ENCODE peak calls at places on chromosomes 16 and 17, in five cellular contexts. One of them, this sample, is unnamed.

GRCh38 chr17:77700165-77700881 is 258.2 kb upstream of the TNRC6C start:
- DNase-seq in lower leg skin: no peak
- DNase-seq in CD4-positive, alpha-beta T cell: no peak
- DNase-seq in fibroblast of lung: no peak
- DNase-seq in AG10803: no peak
- DNase-seq in this sample: peak; percentile 30

GRCh38 chr16:51648521-51648920 is 497.5 kb upstream of the SALL1 start:
- DNase-seq in lower leg skin: no peak
- DNase-seq in CD4-positive, alpha-beta T cell: no peak
- DNase-seq in fibroblast of lung: no peak
- DNase-seq in AG10803: peak; percentile 82
- DNase-seq in this sample: no peak

GRCh38 chr17:15247891-15248529 is 17.1 kb downstream of the PMP22 start:
- DNase-seq in lower leg skin: no peak
- DNase-seq in CD4-positive, alpha-beta T cell: no peak
- DNase-seq in fibroblast of lung: no peak
- DNase-seq in AG10803: peak; percentile 17
- DNase-seq in this sample: no peak

GRCh38 chr17:1628856-1629646 is 417 bp upstream of the SLC43A2 start:
- DNase-seq in lower leg skin: peak; percentile 94
- DNase-seq in CD4-positive, alpha-beta T cell: peak; percentile 87
- DNase-seq in fibroblast of lung: peak; percentile 90
- DNase-seq in AG10803: peak; percentile 93
- DNase-seq in this sample: peak; percentile 81

GRCh38 chr17:16444258-16444886 is 29.0 kb downstream of the TRPV2 start:
- DNase-seq in lower leg skin: no peak
- DNase-seq in CD4-positive, alpha-beta T cell: no peak
- DNase-seq in fibroblast of lung: no peak
- DNase-seq in AG10803: no peak
- DNase-seq in this sample: no peak

GRCh38 chr16:65601781-65602180 is 479.9 kb upstream of the CDH11 start:
- DNase-seq in lower leg skin: no peak
- DNase-seq in CD4-positive, alpha-beta T cell: no peak
- DNase-seq in fibroblast of lung: no peak
- DNase-seq in AG10803: peak; percentile 83
- DNase-seq in this sample: no peak

GRCh38 chr16:73176577-73177013 is 128.7 kb upstream of the ZFHX3 start:
- DNase-seq in lower leg skin: no peak
- DNase-seq in CD4-positive, alpha-beta T cell: no peak
- DNase-seq in fibroblast of lung: peak; percentile 96
- DNase-seq in AG10803: peak; percentile 95
- DNase-seq in this sample: no peak

GRCh38 chr16:64276646-64277045 is 845.2 kb downstream of the CDH11 start:
- DNase-seq in lower leg skin: no peak
- DNase-seq in CD4-positive, alpha-beta T cell: no peak
- DNase-seq in fibroblast of lung: no peak
- DNase-seq in AG10803: peak; percentile 9
- DNase-seq in this sample: no peak

GRCh38 chr16:49596699-49597291 is 223.2 kb downstream of the C16orf78 start:
- DNase-seq in lower leg skin: no peak
- DNase-seq in CD4-positive, alpha-beta T cell: no peak
- DNase-seq in fibroblast of lung: no peak
- DNase-seq in AG10803: no peak
- DNase-seq in this sample: peak; percentile 36

GRCh38 chr17:75750661-75751423 is 14.2 kb downstream of the GALK1 start:
- DNase-seq in lower leg skin: no peak
- DNase-seq in CD4-positive, alpha-beta T cell: no peak
- DNase-seq in fibroblast of lung: no peak
- DNase-seq in AG10803: no peak
- DNase-seq in this sample: no peak

GRCh38 chr17:76585649-76586593 is at the start of gene ST6GALNAC2:
- DNase-seq in lower leg skin: no peak
- DNase-seq in CD4-positive, alpha-beta T cell: peak; percentile 11
- DNase-seq in fibroblast of lung: peak; percentile 41
- DNase-seq in AG10803: peak; percentile 29
- DNase-seq in this sample: peak; percentile 54

GRCh38 chr17:58305626-58306025 is 23.0 kb downstream of the TSPOAP1 start:
- DNase-seq in lower leg skin: no peak
- DNase-seq in CD4-positive, alpha-beta T cell: no peak
- DNase-seq in fibroblast of lung: no peak
- DNase-seq in AG10803: no peak
- DNase-seq in this sample: no peak

GRCh38 chr16:27407158-27407557 is 5.2 kb downstream of the IL21R start:
- DNase-seq in lower leg skin: no peak
- DNase-seq in CD4-positive, alpha-beta T cell: no peak
- DNase-seq in fibroblast of lung: no peak
- DNase-seq in AG10803: no peak
- DNase-seq in this sample: no peak
- TF ChIP-seq CTCF in lower leg skin: no peak
- TF ChIP-seq CTCF in CD4-positive, alpha-beta T cell: no peak
- TF ChIP-seq CTCF in fibroblast of lung: no peak
- TF ChIP-seq CTCF in AG10803: no peak
- TF ChIP-seq CTCF in this sample: no peak

GRCh38 chr16:56869513-56870270 is 4.7 kb downstream of the SLC12A3 start:
- DNase-seq in lower leg skin: no peak
- DNase-seq in CD4-positive, alpha-beta T cell: no peak
- DNase-seq in fibroblast of lung: no peak
- DNase-seq in AG10803: no peak
- DNase-seq in this sample: no peak
- TF ChIP-seq CTCF in lower leg skin: no peak
- TF ChIP-seq CTCF in CD4-positive, alpha-beta T cell: no peak
- TF ChIP-seq CTCF in fibroblast of lung: no peak
- TF ChIP-seq CTCF in AG10803: peak; percentile 14
- TF ChIP-seq CTCF in this sample: no peak

DNA sequence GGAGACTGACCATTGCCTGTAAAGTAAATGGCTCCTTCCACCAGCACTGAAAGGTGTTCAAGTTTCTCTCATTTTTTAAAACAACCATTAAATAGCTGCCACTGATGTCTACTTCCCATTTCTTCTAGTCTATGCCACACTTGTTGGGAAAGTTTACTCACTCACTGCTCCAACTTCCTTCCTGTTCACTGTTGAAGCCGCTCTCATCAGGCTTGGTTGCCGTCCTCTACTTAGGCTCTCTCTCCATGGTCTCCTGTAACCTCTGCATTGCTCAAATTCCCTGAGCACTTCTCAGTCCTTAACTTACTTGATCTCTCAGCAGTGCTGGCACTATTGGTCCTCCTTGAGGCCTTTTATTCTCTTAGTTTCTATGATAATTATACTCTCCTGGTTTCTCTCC is 32.4 kb downstream of the SNX11 start:
- DNase-seq in lower leg skin: no peak
- DNase-seq in CD4-positive, alpha-beta T cell: no peak
- DNase-seq in fibroblast of lung: no peak
- DNase-seq in AG10803: no peak
- DNase-seq in this sample: no peak
- TF ChIP-seq CTCF in lower leg skin: no peak
- TF ChIP-seq CTCF in CD4-positive, alpha-beta T cell: no peak
- TF ChIP-seq CTCF in fibroblast of lung: no peak
- TF ChIP-seq CTCF in AG10803: no peak
- TF ChIP-seq CTCF in this sample: no peak

GRCh38 chr16:1453316-1453715 is 9.0 kb upstream of the CCDC154 start:
- DNase-seq in lower leg skin: no peak
- DNase-seq in CD4-positive, alpha-beta T cell: no peak
- DNase-seq in fibroblast of lung: no peak
- DNase-seq in AG10803: no peak
- DNase-seq in this sample: no peak
- TF ChIP-seq CTCF in lower leg skin: no peak
- TF ChIP-seq CTCF in CD4-positive, alpha-beta T cell: no peak
- TF ChIP-seq CTCF in fibroblast of lung: no peak
- TF ChIP-seq CTCF in AG10803: no peak
- TF ChIP-seq CTCF in this sample: no peak

DNA sequence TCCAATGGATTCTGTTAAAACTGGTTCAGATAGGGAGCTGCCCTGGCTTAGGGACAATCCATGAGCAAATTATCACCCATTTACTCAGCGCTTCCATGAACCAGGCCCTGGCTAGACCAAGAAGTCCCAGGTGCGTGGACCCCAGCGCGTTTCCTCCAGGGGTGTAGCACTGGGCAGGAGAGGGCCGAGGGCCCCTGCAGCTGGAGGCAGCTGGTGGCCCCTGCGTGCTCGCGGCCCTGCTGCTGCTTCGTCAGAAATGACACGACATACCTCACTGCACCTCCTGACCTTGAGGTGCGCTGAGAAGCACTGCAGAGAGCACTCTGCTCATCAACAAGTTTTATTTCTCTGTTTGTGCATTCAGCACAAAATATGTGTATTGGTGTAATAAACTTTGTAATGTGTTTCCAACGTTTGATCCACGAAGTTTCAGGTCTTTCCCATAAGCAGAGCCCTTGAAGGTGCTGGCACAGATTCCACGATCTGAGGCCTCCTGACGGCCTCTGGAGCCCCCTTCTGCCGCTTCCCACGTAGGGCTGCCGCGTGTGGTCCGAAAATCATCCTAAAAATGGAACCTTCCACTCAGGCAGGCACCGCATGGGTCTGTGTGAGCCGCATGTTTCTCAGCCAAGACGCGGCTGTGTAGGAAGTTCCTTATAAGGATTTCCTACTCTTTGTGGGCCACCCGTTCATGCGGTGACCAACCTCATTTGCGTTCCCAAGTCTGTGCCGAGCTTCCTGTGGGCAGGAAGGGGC is 50.8 kb upstream of the ZCCHC14 start:
- DNase-seq in lower leg skin: no peak
- DNase-seq in CD4-positive, alpha-beta T cell: no peak
- DNase-seq in fibroblast of lung: no peak
- DNase-seq in AG10803: no peak
- DNase-seq in this sample: no peak
- TF ChIP-seq CTCF in lower leg skin: no peak
- TF ChIP-seq CTCF in CD4-positive, alpha-beta T cell: no peak
- TF ChIP-seq CTCF in fibroblast of lung: peak; percentile 43
- TF ChIP-seq CTCF in AG10803: no peak
- TF ChIP-seq CTCF in this sample: no peak

GRCh38 chr16:84141143-84141670 is 3.8 kb downstream of the HSDL1 start:
- DNase-seq in lower leg skin: no peak
- DNase-seq in CD4-positive, alpha-beta T cell: no peak
- DNase-seq in fibroblast of lung: no peak
- DNase-seq in AG10803: no peak
- DNase-seq in this sample: no peak
- TF ChIP-seq CTCF in lower leg skin: no peak
- TF ChIP-seq CTCF in CD4-positive, alpha-beta T cell: no peak
- TF ChIP-seq CTCF in fibroblast of lung: no peak
- TF ChIP-seq CTCF in AG10803: no peak
- TF ChIP-seq CTCF in this sample: no peak

GRCh38 chr16:19948186-19949104 is 63.8 kb upstream of the GPRC5B start:
- DNase-seq in lower leg skin: no peak
- DNase-seq in CD4-positive, alpha-beta T cell: no peak
- DNase-seq in fibroblast of lung: no peak
- DNase-seq in AG10803: no peak
- DNase-seq in this sample: no peak
- TF ChIP-seq CTCF in lower leg skin: no peak
- TF ChIP-seq CTCF in CD4-positive, alpha-beta T cell: no peak
- TF ChIP-seq CTCF in fibroblast of lung: no peak
- TF ChIP-seq CTCF in AG10803: no peak
- TF ChIP-seq CTCF in this sample: no peak

GRCh38 chr16:74724820-74725549 is 24.3 kb upstream of the MLKL start:
- DNase-seq in lower leg skin: no peak
- DNase-seq in CD4-positive, alpha-beta T cell: no peak
- DNase-seq in fibroblast of lung: peak; percentile 45
- DNase-seq in AG10803: no peak
- DNase-seq in this sample: no peak
- TF ChIP-seq CTCF in lower leg skin: no peak
- TF ChIP-seq CTCF in CD4-positive, alpha-beta T cell: no peak
- TF ChIP-seq CTCF in fibroblast of lung: peak; percentile 15
- TF ChIP-seq CTCF in AG10803: peak; percentile 10
- TF ChIP-seq CTCF in this sample: no peak